ENCODE peak calls at places on chromosomes 11 and 22, in seven cellular contexts. One of them, this sample, is unnamed.

GRCh38 chr22:48586799-48587185 is 1240.9 kb downstream of the BRD1 start:
- DNase-seq in stomach: no peak
- DNase-seq in SJCRH30: no peak
- DNase-seq in mesenchymal stem cell: no peak
- DNase-seq in H1: no peak
- DNase-seq in fibroblast of lung: no peak
- DNase-seq in GM06990: no peak
- DNase-seq in this sample: no peak

GRCh38 chr11:70744396-70745185 is 346.3 kb downstream of the CTTN start:
- DNase-seq in stomach: no peak
- DNase-seq in SJCRH30: no peak
- DNase-seq in mesenchymal stem cell: no peak
- DNase-seq in H1: no peak
- DNase-seq in fibroblast of lung: no peak
- DNase-seq in GM06990: no peak
- DNase-seq in this sample: no peak

GRCh38 chr11:115616941-115617340 is 112.7 kb upstream of the CADM1 start:
- DNase-seq in stomach: no peak
- DNase-seq in SJCRH30: peak; percentile 41
- DNase-seq in mesenchymal stem cell: peak; percentile 76
- DNase-seq in H1: no peak
- DNase-seq in fibroblast of lung: peak; percentile 92
- DNase-seq in GM06990: no peak
- DNase-seq in this sample: peak; percentile 36

GRCh38 chr11:101428918-101429317 is 154.9 kb downstream of the TRPC6 start:
- DNase-seq in stomach: no peak
- DNase-seq in SJCRH30: no peak
- DNase-seq in mesenchymal stem cell: peak; percentile 57
- DNase-seq in H1: no peak
- DNase-seq in fibroblast of lung: peak; percentile 42
- DNase-seq in GM06990: no peak
- DNase-seq in this sample: no peak

GRCh38 chr11:39786281-39786680 is 1673.2 kb downstream of the LRRC4C start:
- DNase-seq in stomach: no peak
- DNase-seq in SJCRH30: no peak
- DNase-seq in mesenchymal stem cell: no peak
- DNase-seq in H1: no peak
- DNase-seq in fibroblast of lung: no peak
- DNase-seq in GM06990: no peak
- DNase-seq in this sample: no peak

GRCh38 chr11:126697937-126698336 is 302.6 kb downstream of the KIRREL3 start:
- DNase-seq in stomach: no peak
- DNase-seq in SJCRH30: no peak
- DNase-seq in mesenchymal stem cell: no peak
- DNase-seq in H1: no peak
- DNase-seq in fibroblast of lung: no peak
- DNase-seq in GM06990: no peak
- DNase-seq in this sample: no peak

GRCh38 chr11:120372296-120372695 is 36.1 kb downstream of the ARHGEF12 start:
- DNase-seq in stomach: no peak
- DNase-seq in SJCRH30: no peak
- DNase-seq in mesenchymal stem cell: no peak
- DNase-seq in H1: no peak
- DNase-seq in fibroblast of lung: no peak
- DNase-seq in GM06990: no peak
- DNase-seq in this sample: no peak

GRCh38 chr22:23397008-23397617 is 183.0 kb downstream of the IGLL1 start:
- DNase-seq in stomach: no peak
- DNase-seq in SJCRH30: no peak
- DNase-seq in mesenchymal stem cell: no peak
- DNase-seq in H1: no peak
- DNase-seq in fibroblast of lung: no peak
- DNase-seq in GM06990: no peak
- DNase-seq in this sample: no peak

GRCh38 chr11:120660024-120660565 is 148.5 kb downstream of the GRIK4 start:
- DNase-seq in stomach: peak; percentile 29
- DNase-seq in SJCRH30: peak; percentile 11
- DNase-seq in mesenchymal stem cell: peak; percentile 30
- DNase-seq in H1: no peak
- DNase-seq in fibroblast of lung: peak; percentile 14
- DNase-seq in GM06990: peak; percentile 41
- DNase-seq in this sample: no peak

GRCh38 chr11:46281374-46281831 is 3.9 kb downstream of the CREB3L1 start:
- DNase-seq in stomach: peak; percentile 63
- DNase-seq in SJCRH30: peak; percentile 44
- DNase-seq in mesenchymal stem cell: peak; percentile 62
- DNase-seq in H1: no peak
- DNase-seq in fibroblast of lung: peak; percentile 31
- DNase-seq in GM06990: no peak
- DNase-seq in this sample: no peak

GRCh38 chr11:35688023-35688422 is 25.4 kb downstream of the TRIM44 start:
- DNase-seq in stomach: no peak
- DNase-seq in SJCRH30: no peak
- DNase-seq in mesenchymal stem cell: peak; percentile 49
- DNase-seq in H1: no peak
- DNase-seq in fibroblast of lung: no peak
- DNase-seq in GM06990: no peak
- DNase-seq in this sample: no peak

GRCh38 chr11:69215784-69216415 is 60.2 kb downstream of the SMIM38 start:
- DNase-seq in stomach: peak; percentile 27
- DNase-seq in SJCRH30: no peak
- DNase-seq in mesenchymal stem cell: peak; percentile 62
- DNase-seq in H1: no peak
- DNase-seq in fibroblast of lung: peak; percentile 52
- DNase-seq in GM06990: no peak
- DNase-seq in this sample: no peak

GRCh38 chr11:13169709-13170108 is 107.9 kb upstream of the BMAL1 start:
- DNase-seq in stomach: no peak
- DNase-seq in SJCRH30: peak; percentile 52
- DNase-seq in mesenchymal stem cell: peak; percentile 65
- DNase-seq in H1: no peak
- DNase-seq in fibroblast of lung: peak; percentile 96
- DNase-seq in GM06990: no peak
- DNase-seq in this sample: peak; percentile 89

GRCh38 chr11:59754859-59755700 is at the start of gene STX3:
- DNase-seq in stomach: peak; percentile 87
- DNase-seq in SJCRH30: peak; percentile 56
- DNase-seq in mesenchymal stem cell: peak; percentile 86
- DNase-seq in H1: no peak
- DNase-seq in fibroblast of lung: peak; percentile 54
- DNase-seq in GM06990: peak; percentile 64
- DNase-seq in this sample: no peak

GRCh38 chr22:24325105-24325757 is 54.6 kb downstream of the SPECC1L start:
- DNase-seq in stomach: no peak
- DNase-seq in SJCRH30: peak; percentile 11
- DNase-seq in mesenchymal stem cell: peak; percentile 92
- DNase-seq in H1: no peak
- DNase-seq in fibroblast of lung: peak; percentile 88
- DNase-seq in GM06990: peak; percentile 8
- DNase-seq in this sample: peak; percentile 70

GRCh38 chr22:47367993-47368945 is 605.8 kb downstream of the TBC1D22A start:
- DNase-seq in stomach: peak; percentile 20
- DNase-seq in SJCRH30: no peak
- DNase-seq in mesenchymal stem cell: no peak
- DNase-seq in H1: no peak
- DNase-seq in fibroblast of lung: no peak
- DNase-seq in GM06990: no peak
- DNase-seq in this sample: no peak

GRCh38 chr11:107307991-107308390 is 149.6 kb downstream of the CWF19L2 start:
- DNase-seq in stomach: no peak
- DNase-seq in SJCRH30: no peak
- DNase-seq in mesenchymal stem cell: no peak
- DNase-seq in H1: no peak
- DNase-seq in fibroblast of lung: no peak
- DNase-seq in GM06990: no peak
- DNase-seq in this sample: no peak

GRCh38 chr22:25953919-25954318 is 211.9 kb downstream of the MYO18B start:
- DNase-seq in stomach: no peak
- DNase-seq in SJCRH30: no peak
- DNase-seq in mesenchymal stem cell: no peak
- DNase-seq in H1: no peak
- DNase-seq in fibroblast of lung: no peak
- DNase-seq in GM06990: no peak
- DNase-seq in this sample: no peak

GRCh38 chr11:69926376-69927050 is 107.3 kb upstream of the FGF3 start:
- DNase-seq in stomach: no peak
- DNase-seq in SJCRH30: no peak
- DNase-seq in mesenchymal stem cell: peak; percentile 59
- DNase-seq in H1: no peak
- DNase-seq in fibroblast of lung: no peak
- DNase-seq in GM06990: no peak
- DNase-seq in this sample: no peak

GRCh38 chr22:37431811-37432707 is 4.8 kb upstream of the ELFN2 start:
- DNase-seq in stomach: no peak
- DNase-seq in SJCRH30: peak; percentile 80
- DNase-seq in mesenchymal stem cell: peak; percentile 95
- DNase-seq in H1: no peak
- DNase-seq in fibroblast of lung: peak; percentile 98
- DNase-seq in GM06990: peak; percentile 45
- DNase-seq in this sample: peak; percentile 95

GRCh38 chr22:26170112-26170492 is 840 bp downstream of the SEZ6L start:
- DNase-seq in stomach: no peak
- DNase-seq in SJCRH30: no peak
- DNase-seq in mesenchymal stem cell: no peak
- DNase-seq in H1: no peak
- DNase-seq in fibroblast of lung: no peak
- DNase-seq in GM06990: no peak
- DNase-seq in this sample: no peak

GRCh38 chr11:133897331-133897650 is 52.0 kb upstream of the SPATA19 start:
- DNase-seq in stomach: no peak
- DNase-seq in SJCRH30: no peak
- DNase-seq in mesenchymal stem cell: no peak
- DNase-seq in H1: no peak
- DNase-seq in fibroblast of lung: no peak
- DNase-seq in GM06990: no peak
- DNase-seq in this sample: no peak

GRCh38 chr22:20946080-20946986 is 20.7 kb upstream of the AIFM3 start:
- DNase-seq in stomach: no peak
- DNase-seq in SJCRH30: no peak
- DNase-seq in mesenchymal stem cell: peak; percentile 59
- DNase-seq in H1: no peak
- DNase-seq in fibroblast of lung: no peak
- DNase-seq in GM06990: no peak
- DNase-seq in this sample: no peak

GRCh38 chr22:28988455-28988854 is 73.2 kb downstream of the C22orf31 start:
- DNase-seq in stomach: no peak
- DNase-seq in SJCRH30: no peak
- DNase-seq in mesenchymal stem cell: no peak
- DNase-seq in H1: no peak
- DNase-seq in fibroblast of lung: no peak
- DNase-seq in GM06990: no peak
- DNase-seq in this sample: no peak
- H3K4me3 ChIP-seq in stomach: no peak overlapping the region
- H3K4me3 ChIP-seq in SJCRH30: no peak overlapping the region
- H3K4me3 ChIP-seq in mesenchymal stem cell: no peak overlapping the region
- H3K4me3 ChIP-seq in H1: no peak overlapping the region
- H3K4me3 ChIP-seq in fibroblast of lung: no peak overlapping the region
- H3K4me3 ChIP-seq in GM06990: no peak overlapping the region
- H3K4me3 ChIP-seq in this sample: no peak overlapping the region

DNA sequence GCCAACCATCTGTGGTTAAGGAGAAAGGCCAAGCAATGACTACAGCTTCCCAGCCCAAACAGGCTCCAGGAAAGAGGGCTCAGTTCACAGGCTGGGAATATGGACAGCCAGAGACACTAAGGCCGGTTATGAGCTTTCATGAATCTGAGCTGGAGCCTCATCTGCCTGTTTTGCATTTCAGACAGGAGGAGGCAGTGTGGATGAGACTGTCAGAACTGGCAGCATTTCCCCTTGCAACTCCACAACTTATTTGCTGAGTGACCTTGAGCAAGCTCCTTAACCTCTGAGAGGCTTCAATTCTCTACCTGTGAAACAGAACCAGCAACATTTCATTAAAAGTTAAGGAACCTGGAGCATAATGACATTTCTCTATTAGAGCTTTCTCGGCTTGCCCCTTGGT is 264.0 kb downstream of the ETS1 start:
- DNase-seq in stomach: no peak
- DNase-seq in SJCRH30: no peak
- DNase-seq in mesenchymal stem cell: peak; percentile 49
- DNase-seq in H1: no peak
- DNase-seq in fibroblast of lung: peak; percentile 51
- DNase-seq in GM06990: no peak
- DNase-seq in this sample: no peak
- H3K4me3 ChIP-seq in stomach: no peak overlapping the region
- H3K4me3 ChIP-seq in SJCRH30: no peak overlapping the region
- H3K4me3 ChIP-seq in mesenchymal stem cell: no peak overlapping the region
- H3K4me3 ChIP-seq in H1: no peak overlapping the region
- H3K4me3 ChIP-seq in fibroblast of lung: no peak overlapping the region
- H3K4me3 ChIP-seq in GM06990: no peak overlapping the region
- H3K4me3 ChIP-seq in this sample: no peak overlapping the region

DNA sequence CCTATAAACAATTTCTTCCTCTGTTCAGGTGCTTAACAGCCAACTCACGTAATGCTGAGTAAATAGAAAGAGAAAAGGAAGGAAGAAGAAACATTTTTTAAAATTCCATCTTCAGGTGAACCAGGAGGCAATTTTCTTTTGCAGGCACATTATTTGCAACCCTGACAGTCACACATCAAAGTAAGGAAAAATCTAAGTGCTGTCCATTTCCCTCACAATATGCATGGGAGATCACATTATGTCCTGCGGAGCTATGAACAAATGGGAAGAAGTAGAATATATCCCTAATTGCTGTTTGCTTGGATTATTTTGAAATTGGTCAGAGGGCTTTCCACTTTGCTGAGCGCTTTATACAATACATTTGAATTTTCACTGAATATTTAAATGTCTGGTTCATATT is 133.9 kb upstream of the API5 start:
- DNase-seq in stomach: no peak
- DNase-seq in SJCRH30: no peak
- DNase-seq in mesenchymal stem cell: no peak
- DNase-seq in H1: no peak
- DNase-seq in fibroblast of lung: no peak
- DNase-seq in GM06990: no peak
- DNase-seq in this sample: no peak
- H3K4me3 ChIP-seq in stomach: no peak overlapping the region
- H3K4me3 ChIP-seq in SJCRH30: no peak overlapping the region
- H3K4me3 ChIP-seq in mesenchymal stem cell: no peak overlapping the region
- H3K4me3 ChIP-seq in H1: no peak overlapping the region
- H3K4me3 ChIP-seq in fibroblast of lung: no peak overlapping the region
- H3K4me3 ChIP-seq in GM06990: no peak overlapping the region
- H3K4me3 ChIP-seq in this sample: no peak overlapping the region

DNA sequence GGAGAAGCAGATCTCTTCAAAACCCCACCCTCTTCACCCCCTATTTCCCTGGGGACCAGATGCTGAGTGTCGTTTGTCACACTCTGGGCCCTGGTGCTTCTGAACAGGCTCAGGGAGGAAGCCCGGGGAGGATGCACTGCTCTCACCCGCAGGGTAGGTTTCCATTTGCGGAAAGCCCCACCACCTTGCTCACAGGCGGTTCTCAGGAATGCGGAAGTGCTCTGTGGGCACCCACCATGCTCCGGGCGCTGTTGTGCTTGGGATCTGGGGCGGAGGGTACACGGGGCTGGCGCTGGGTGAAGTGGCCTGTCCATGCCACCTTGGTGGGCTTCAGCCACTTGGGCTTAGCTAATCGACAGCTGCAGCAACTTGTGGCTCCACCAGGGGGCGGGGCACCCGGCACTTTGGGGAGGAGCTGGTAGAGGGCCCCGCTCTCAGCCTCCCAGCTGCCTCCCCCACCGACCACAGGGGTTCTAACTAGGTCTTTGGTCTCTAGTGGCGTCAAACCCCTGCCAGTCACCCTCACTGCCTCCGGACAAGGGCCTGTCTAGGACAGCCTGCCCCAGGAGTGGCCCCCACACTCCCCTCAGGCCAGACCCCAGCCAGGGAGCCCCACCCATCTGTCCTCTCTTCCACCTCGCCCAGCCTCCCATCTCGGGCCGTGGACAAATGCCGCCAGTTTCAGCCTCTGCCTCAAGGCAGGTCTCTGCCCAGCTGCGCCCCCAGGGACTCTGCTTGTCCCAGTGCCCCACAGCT is 7.4 kb downstream of the NDUFV1 start:
- DNase-seq in stomach: peak; percentile 71
- DNase-seq in SJCRH30: peak; percentile 71
- DNase-seq in mesenchymal stem cell: peak; percentile 49
- DNase-seq in H1: no peak
- DNase-seq in fibroblast of lung: peak; percentile 26
- DNase-seq in GM06990: peak; percentile 87
- DNase-seq in this sample: no peak
- H3K4me3 ChIP-seq in stomach: peak overlapping the region; percentile 42
- H3K4me3 ChIP-seq in SJCRH30: peak overlapping the region; percentile 2
- H3K4me3 ChIP-seq in mesenchymal stem cell: peak overlapping the region; percentile 72
- H3K4me3 ChIP-seq in H1: peak overlapping the region; percentile 18
- H3K4me3 ChIP-seq in fibroblast of lung: no peak overlapping the region
- H3K4me3 ChIP-seq in GM06990: peak overlapping the region; percentile 41
- H3K4me3 ChIP-seq in this sample: peak overlapping the region; percentile 20

This sample was measured in skeletal muscle cell.